ENCODE peak calls at places on chromosomes 1 and 21, in eight cellular contexts. One of them, this sample, is unnamed. For H3K9me3, the result is how much of the 10 kb centered on the place peaks cover.

GRCh38 chr21:41227357-41228005 is 59.5 kb downstream of the BACE2 start:
- DNase-seq in cardiac muscle cell: no peak
- DNase-seq in PC-3: no peak
- DNase-seq in fibroblast of lung: no peak
- DNase-seq in IMR-90: no peak
- DNase-seq in kidney: no peak
- DNase-seq in H9: no peak
- DNase-seq in keratinocyte: no peak
- DNase-seq in this sample: no peak

GRCh38 chr1:218480137-218480536 is 135.0 kb downstream of the TGFB2 start:
- DNase-seq in IMR-90: peak
- DNase-seq in kidney: no peak
- DNase-seq in keratinocyte: peak
- DNase-seq in cardiac muscle cell: peak
- DNase-seq in fibroblast of lung: peak
- DNase-seq in H9: no peak
- DNase-seq in PC-3: peak
- DNase-seq in this sample: no peak

GRCh38 chr1:84573481-84573966 is 716 bp downstream of the CTBS start:
- DNase-seq in kidney: no peak
- DNase-seq in IMR-90: no peak
- DNase-seq in keratinocyte: no peak
- DNase-seq in PC-3: no peak
- DNase-seq in H9: no peak
- DNase-seq in cardiac muscle cell: peak
- DNase-seq in fibroblast of lung: no peak
- DNase-seq in this sample: no peak

GRCh38 chr1:212030936-212031528 is 4.3 kb downstream of the INTS7 start:
- DNase-seq in fibroblast of lung: peak
- DNase-seq in keratinocyte: peak
- DNase-seq in PC-3: peak
- DNase-seq in IMR-90: peak
- DNase-seq in H9: no peak
- DNase-seq in kidney: no peak
- DNase-seq in cardiac muscle cell: peak
- DNase-seq in this sample: no peak

GRCh38 chr1:234638832-234639799 is 29.1 kb upstream of the IRF2BP2 start:
- DNase-seq in keratinocyte: no peak
- DNase-seq in fibroblast of lung: no peak
- DNase-seq in kidney: no peak
- DNase-seq in H9: no peak
- DNase-seq in PC-3: peak
- DNase-seq in IMR-90: peak
- DNase-seq in cardiac muscle cell: no peak
- DNase-seq in this sample: no peak

GRCh38 chr1:113916974-113917373 is 11.8 kb downstream of the DCLRE1B start:
- DNase-seq in H9: no peak
- DNase-seq in PC-3: no peak
- DNase-seq in IMR-90: no peak
- DNase-seq in keratinocyte: no peak
- DNase-seq in fibroblast of lung: no peak
- DNase-seq in cardiac muscle cell: no peak
- DNase-seq in kidney: no peak
- DNase-seq in this sample: no peak

GRCh38 chr1:23930861-23931471 is 17.8 kb upstream of the CNR2 start:
- DNase-seq in H9: no peak
- DNase-seq in cardiac muscle cell: peak
- DNase-seq in PC-3: no peak
- DNase-seq in keratinocyte: no peak
- DNase-seq in IMR-90: peak
- DNase-seq in fibroblast of lung: peak
- DNase-seq in kidney: no peak
- DNase-seq in this sample: no peak

GRCh38 chr1:71839876-71840275 is 442.5 kb downstream of the NEGR1 start:
- DNase-seq in kidney: no peak
- DNase-seq in fibroblast of lung: no peak
- DNase-seq in PC-3: no peak
- DNase-seq in H9: no peak
- DNase-seq in keratinocyte: no peak
- DNase-seq in IMR-90: no peak
- DNase-seq in cardiac muscle cell: no peak
- DNase-seq in this sample: no peak

GRCh38 chr1:39631361-39632331 is 7.8 kb downstream of the HEYL start:
- DNase-seq in kidney: no peak
- DNase-seq in fibroblast of lung: no peak
- DNase-seq in keratinocyte: no peak
- DNase-seq in cardiac muscle cell: no peak
- DNase-seq in PC-3: peak
- DNase-seq in IMR-90: no peak
- DNase-seq in H9: no peak
- DNase-seq in this sample: no peak

GRCh38 chr1:33985656-33986055 is 121.8 kb downstream of the HMGB4 start:
- DNase-seq in fibroblast of lung: no peak
- DNase-seq in keratinocyte: no peak
- DNase-seq in H9: no peak
- DNase-seq in cardiac muscle cell: no peak
- DNase-seq in PC-3: no peak
- DNase-seq in kidney: no peak
- DNase-seq in IMR-90: peak
- DNase-seq in this sample: no peak

GRCh38 chr1:154213274-154213673 is 7.1 kb upstream of the CFAP141 start:
- DNase-seq in kidney: no peak
- DNase-seq in fibroblast of lung: no peak
- DNase-seq in H9: no peak
- DNase-seq in keratinocyte: no peak
- DNase-seq in PC-3: peak
- DNase-seq in IMR-90: peak
- DNase-seq in cardiac muscle cell: no peak
- DNase-seq in this sample: no peak

GRCh38 chr1:48790397-48790796 is 13.7 kb upstream of the BEND5 start:
- DNase-seq in fibroblast of lung: no peak
- DNase-seq in cardiac muscle cell: no peak
- DNase-seq in PC-3: no peak
- DNase-seq in IMR-90: no peak
- DNase-seq in keratinocyte: no peak
- DNase-seq in kidney: no peak
- DNase-seq in H9: no peak
- DNase-seq in this sample: no peak

GRCh38 chr1:32101233-32101681 is 6.6 kb upstream of the KPNA6 start:
- DNase-seq in IMR-90: peak
- DNase-seq in fibroblast of lung: peak
- DNase-seq in cardiac muscle cell: peak
- DNase-seq in kidney: no peak
- DNase-seq in H9: no peak
- DNase-seq in PC-3: peak
- DNase-seq in keratinocyte: no peak
- DNase-seq in this sample: no peak

GRCh38 chr21:34335316-34335715 is 28.5 kb upstream of the KCNE2 start:
- DNase-seq in fibroblast of lung: no peak
- DNase-seq in H9: no peak
- DNase-seq in PC-3: no peak
- DNase-seq in kidney: no peak
- DNase-seq in IMR-90: no peak
- DNase-seq in keratinocyte: no peak
- DNase-seq in cardiac muscle cell: no peak
- DNase-seq in this sample: no peak

GRCh38 chr21:43926196-43926595 is 61.2 kb downstream of the AGPAT3 start:
- DNase-seq in fibroblast of lung: no peak
- DNase-seq in H9: no peak
- DNase-seq in keratinocyte: no peak
- DNase-seq in cardiac muscle cell: no peak
- DNase-seq in kidney: peak
- DNase-seq in PC-3: no peak
- DNase-seq in IMR-90: no peak
- DNase-seq in this sample: no peak

GRCh38 chr21:46191257-46191685 is 7.0 kb upstream of the SPATC1L start:
- DNase-seq in PC-3: peak
- DNase-seq in fibroblast of lung: peak
- DNase-seq in H9: peak
- DNase-seq in IMR-90: peak
- DNase-seq in cardiac muscle cell: peak
- DNase-seq in kidney: peak
- DNase-seq in keratinocyte: no peak
- DNase-seq in this sample: peak

GRCh38 chr1:213423041-213423440 is 372.0 kb downstream of the RPS6KC1 start:
- DNase-seq in keratinocyte: no peak
- DNase-seq in PC-3: no peak
- DNase-seq in IMR-90: no peak
- DNase-seq in H9: no peak
- DNase-seq in kidney: no peak
- DNase-seq in fibroblast of lung: no peak
- DNase-seq in cardiac muscle cell: no peak
- DNase-seq in this sample: no peak

GRCh38 chr1:4657244-4657789 is 2.9 kb downstream of the AJAP1 start:
- DNase-seq in fibroblast of lung: no peak
- DNase-seq in kidney: no peak
- DNase-seq in cardiac muscle cell: no peak
- DNase-seq in PC-3: no peak
- DNase-seq in H9: peak
- DNase-seq in IMR-90: no peak
- DNase-seq in keratinocyte: no peak
- DNase-seq in this sample: no peak

GRCh38 chr1:4653796-4654715 is at the start of gene AJAP1:
- DNase-seq in cardiac muscle cell: no peak
- DNase-seq in H9: peak
- DNase-seq in IMR-90: no peak
- DNase-seq in fibroblast of lung: no peak
- DNase-seq in keratinocyte: no peak
- DNase-seq in PC-3: no peak
- DNase-seq in kidney: no peak
- DNase-seq in this sample: peak

GRCh38 chr1:4654764-4655673 is 610 bp downstream of the AJAP1 start:
- DNase-seq in IMR-90: no peak
- DNase-seq in fibroblast of lung: no peak
- DNase-seq in kidney: no peak
- DNase-seq in PC-3: no peak
- DNase-seq in H9: no peak
- DNase-seq in cardiac muscle cell: no peak
- DNase-seq in keratinocyte: no peak
- DNase-seq in this sample: peak

GRCh38 chr1:4656533-4657140 is 2.2 kb downstream of the AJAP1 start:
- DNase-seq in cardiac muscle cell: no peak
- DNase-seq in IMR-90: no peak
- DNase-seq in keratinocyte: no peak
- DNase-seq in fibroblast of lung: no peak
- DNase-seq in H9: no peak
- DNase-seq in PC-3: no peak
- DNase-seq in kidney: no peak
- DNase-seq in this sample: peak

GRCh38 chr1:4655674-4656532 is 1.5 kb downstream of the AJAP1 start:
- DNase-seq in cardiac muscle cell: peak
- DNase-seq in IMR-90: no peak
- DNase-seq in H9: peak
- DNase-seq in kidney: peak
- DNase-seq in PC-3: peak
- DNase-seq in fibroblast of lung: no peak
- DNase-seq in keratinocyte: no peak
- DNase-seq in this sample: peak
- H3K9me3 ChIP-seq in cardiac muscle cell: under half
- H3K9me3 ChIP-seq in IMR-90: under half
- H3K9me3 ChIP-seq in H9: under half
- H3K9me3 ChIP-seq in kidney: under half
- H3K9me3 ChIP-seq in PC-3: under half
- H3K9me3 ChIP-seq in fibroblast of lung: under half
- H3K9me3 ChIP-seq in keratinocyte: under half
- H3K9me3 ChIP-seq in this sample: under half

DNA sequence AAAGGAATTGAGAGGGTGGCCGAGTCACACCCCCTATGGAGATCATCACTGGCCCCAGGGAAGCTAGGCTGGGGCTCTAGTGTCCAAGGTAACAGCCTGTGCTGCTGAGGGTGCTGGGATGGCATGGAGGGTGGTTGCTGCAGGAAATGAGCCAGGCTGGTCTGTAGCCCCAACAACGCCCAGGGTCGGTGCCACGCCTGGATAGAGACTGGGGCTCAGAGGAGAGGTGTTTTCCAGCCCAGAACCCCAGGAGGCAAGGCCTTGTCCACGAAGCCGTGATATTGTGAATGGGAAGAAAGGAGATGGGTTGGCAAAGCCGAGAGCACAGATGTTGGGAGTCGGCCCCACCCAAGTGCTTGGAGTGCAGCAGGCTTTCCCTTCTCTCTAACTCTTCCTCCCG is 68.9 kb upstream of the ACTRT2 start:
- DNase-seq in fibroblast of lung: no peak
- DNase-seq in IMR-90: no peak
- DNase-seq in kidney: no peak
- DNase-seq in cardiac muscle cell: no peak
- DNase-seq in H9: no peak
- DNase-seq in PC-3: no peak
- DNase-seq in keratinocyte: no peak
- DNase-seq in this sample: peak
- H3K9me3 ChIP-seq in fibroblast of lung: under half
- H3K9me3 ChIP-seq in IMR-90: under half
- H3K9me3 ChIP-seq in kidney: under half
- H3K9me3 ChIP-seq in cardiac muscle cell: under half
- H3K9me3 ChIP-seq in H9: half or more
- H3K9me3 ChIP-seq in PC-3: under half
- H3K9me3 ChIP-seq in keratinocyte: under half
- H3K9me3 ChIP-seq in this sample: under half

GRCh38 chr1:227662933-227663332 is 72.2 kb downstream of the JMJD4 start:
- DNase-seq in keratinocyte: no peak
- DNase-seq in cardiac muscle cell: no peak
- DNase-seq in kidney: no peak
- DNase-seq in H9: no peak
- DNase-seq in PC-3: no peak
- DNase-seq in fibroblast of lung: no peak
- DNase-seq in IMR-90: no peak
- DNase-seq in this sample: no peak
- H3K9me3 ChIP-seq in keratinocyte: under half
- H3K9me3 ChIP-seq in cardiac muscle cell: under half
- H3K9me3 ChIP-seq in kidney: half or more
- H3K9me3 ChIP-seq in H9: half or more
- H3K9me3 ChIP-seq in PC-3: half or more
- H3K9me3 ChIP-seq in fibroblast of lung: under half
- H3K9me3 ChIP-seq in IMR-90: half or more
- H3K9me3 ChIP-seq in this sample: under half

DNA sequence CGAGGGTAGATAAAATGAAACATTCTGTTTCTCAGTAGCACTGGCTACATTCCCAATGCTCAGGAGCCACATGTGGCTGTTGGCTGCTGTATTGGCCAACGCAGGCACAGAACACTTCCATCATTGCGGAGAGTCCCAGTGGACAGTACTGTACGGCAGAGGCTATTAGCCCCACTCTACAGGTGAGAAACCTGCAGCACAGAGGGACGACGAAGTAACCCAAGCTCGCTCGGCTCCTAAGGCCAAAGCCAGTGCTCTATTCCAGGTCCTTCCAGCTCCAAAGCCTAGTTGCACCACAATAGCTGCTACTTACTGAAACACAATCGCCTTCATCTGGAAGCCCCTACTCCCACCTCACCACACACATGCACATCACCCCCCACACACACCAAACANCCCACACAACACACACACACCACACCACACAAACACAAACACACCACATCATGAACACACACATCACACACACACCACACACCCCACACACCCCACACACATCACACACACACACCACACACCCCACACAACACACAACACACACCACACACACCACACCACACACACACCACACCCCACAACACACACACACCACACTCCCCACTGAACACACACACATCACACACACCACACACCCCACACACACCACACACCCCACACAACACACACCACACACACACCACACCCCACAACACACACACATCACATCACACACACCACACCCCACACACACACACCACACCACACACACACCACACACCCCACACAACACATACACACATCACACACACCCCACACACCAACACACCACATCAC is 3.2 kb downstream of the LYPD8 start:
- DNase-seq in kidney: no peak
- DNase-seq in cardiac muscle cell: peak
- DNase-seq in PC-3: no peak
- DNase-seq in keratinocyte: no peak
- DNase-seq in H9: no peak
- DNase-seq in IMR-90: no peak
- DNase-seq in fibroblast of lung: no peak
- DNase-seq in this sample: no peak
- H3K9me3 ChIP-seq in kidney: under half
- H3K9me3 ChIP-seq in cardiac muscle cell: under half
- H3K9me3 ChIP-seq in PC-3: under half
- H3K9me3 ChIP-seq in keratinocyte: under half
- H3K9me3 ChIP-seq in H9: half or more
- H3K9me3 ChIP-seq in IMR-90: under half
- H3K9me3 ChIP-seq in fibroblast of lung: under half
- H3K9me3 ChIP-seq in this sample: under half